ENCODE peak calls at places on chromosomes 12 and 14, in nine cellular contexts. One of them, this sample, is unnamed.
A peak's percentile ranks its signal among the peaks of the same experiment; 100 is the strongest.

GRCh38 chr14:98954347-98955000 is 317.5 kb downstream of the BCL11B start:
- DNase-seq in HepG2: no peak
- DNase-seq in AG20443: no peak
- DNase-seq in DMS153: no peak
- DNase-seq in NCI-H1105: no peak
- DNase-seq in transverse colon: no peak
- DNase-seq in ACHN: no peak
- DNase-seq in A172: no peak
- DNase-seq in stimulated activated CD4-positive, alpha-beta T cell treated with anti-CD3 and anti-CD28 coated beads, Interleukin-15, amount 100 ng/mL, for 24 hours: no peak
- DNase-seq in this sample: peak; percentile 14

GRCh38 chr12:104750061-104750460 is 208.0 kb downstream of the SLC41A2 start:
- DNase-seq in AG20443: peak; percentile 87
- DNase-seq in ACHN: no peak
- DNase-seq in A172: peak; percentile 2
- DNase-seq in HepG2: no peak
- DNase-seq in stimulated activated CD4-positive, alpha-beta T cell treated with anti-CD3 and anti-CD28 coated beads, Interleukin-15, amount 100 ng/mL, for 24 hours: no peak
- DNase-seq in DMS153: no peak
- DNase-seq in transverse colon: peak; percentile 37
- DNase-seq in NCI-H1105: no peak
- DNase-seq in this sample: no peak

GRCh38 chr12:3231399-3231876 is 154.3 kb downstream of the TSPAN9 start:
- DNase-seq in stimulated activated CD4-positive, alpha-beta T cell treated with anti-CD3 and anti-CD28 coated beads, Interleukin-15, amount 100 ng/mL, for 24 hours: no peak
- DNase-seq in A172: peak; percentile 19
- DNase-seq in AG20443: no peak
- DNase-seq in NCI-H1105: no peak
- DNase-seq in DMS153: no peak
- DNase-seq in transverse colon: no peak
- DNase-seq in HepG2: no peak
- DNase-seq in ACHN: no peak
- DNase-seq in this sample: no peak

GRCh38 chr14:105484069-105484996 is 2.4 kb upstream of the CRIP1 start:
- DNase-seq in stimulated activated CD4-positive, alpha-beta T cell treated with anti-CD3 and anti-CD28 coated beads, Interleukin-15, amount 100 ng/mL, for 24 hours: no peak
- DNase-seq in AG20443: peak; percentile 68
- DNase-seq in DMS153: no peak
- DNase-seq in A172: no peak
- DNase-seq in ACHN: no peak
- DNase-seq in NCI-H1105: no peak
- DNase-seq in HepG2: no peak
- DNase-seq in transverse colon: no peak
- DNase-seq in this sample: peak; percentile 64

GRCh38 chr12:93847517-93848452 is 170.6 kb downstream of the CRADD start:
- DNase-seq in A172: no peak
- DNase-seq in HepG2: no peak
- DNase-seq in transverse colon: no peak
- DNase-seq in ACHN: no peak
- DNase-seq in NCI-H1105: no peak
- DNase-seq in AG20443: peak; percentile 40
- DNase-seq in stimulated activated CD4-positive, alpha-beta T cell treated with anti-CD3 and anti-CD28 coated beads, Interleukin-15, amount 100 ng/mL, for 24 hours: no peak
- DNase-seq in DMS153: no peak
- DNase-seq in this sample: no peak

GRCh38 chr14:77041837-77042557 is 13.5 kb upstream of the IRF2BPL start:
- DNase-seq in NCI-H1105: peak; percentile 67
- DNase-seq in DMS153: peak; percentile 11
- DNase-seq in AG20443: peak; percentile 73
- DNase-seq in HepG2: no peak
- DNase-seq in ACHN: no peak
- DNase-seq in stimulated activated CD4-positive, alpha-beta T cell treated with anti-CD3 and anti-CD28 coated beads, Interleukin-15, amount 100 ng/mL, for 24 hours: no peak
- DNase-seq in A172: peak; percentile 61
- DNase-seq in transverse colon: peak; percentile 56
- DNase-seq in this sample: no peak

GRCh38 chr14:64187331-64187730 is 106.8 kb downstream of the ESR2 start:
- DNase-seq in NCI-H1105: no peak
- DNase-seq in AG20443: no peak
- DNase-seq in HepG2: no peak
- DNase-seq in ACHN: no peak
- DNase-seq in DMS153: no peak
- DNase-seq in transverse colon: no peak
- DNase-seq in A172: no peak
- DNase-seq in stimulated activated CD4-positive, alpha-beta T cell treated with anti-CD3 and anti-CD28 coated beads, Interleukin-15, amount 100 ng/mL, for 24 hours: no peak
- DNase-seq in this sample: no peak

GRCh38 chr12:110224379-110225304 is 56.4 kb upstream of the ATP2A2 start:
- DNase-seq in NCI-H1105: no peak
- DNase-seq in A172: peak; percentile 55
- DNase-seq in DMS153: no peak
- DNase-seq in ACHN: peak; percentile 84
- DNase-seq in HepG2: peak; percentile 52
- DNase-seq in stimulated activated CD4-positive, alpha-beta T cell treated with anti-CD3 and anti-CD28 coated beads, Interleukin-15, amount 100 ng/mL, for 24 hours: no peak
- DNase-seq in transverse colon: no peak
- DNase-seq in AG20443: peak; percentile 70
- DNase-seq in this sample: no peak

GRCh38 chr14:72614891-72615410 is 278.9 kb downstream of the DPF3 start:
- DNase-seq in transverse colon: no peak
- DNase-seq in stimulated activated CD4-positive, alpha-beta T cell treated with anti-CD3 and anti-CD28 coated beads, Interleukin-15, amount 100 ng/mL, for 24 hours: no peak
- DNase-seq in DMS153: no peak
- DNase-seq in NCI-H1105: no peak
- DNase-seq in A172: no peak
- DNase-seq in HepG2: no peak
- DNase-seq in ACHN: no peak
- DNase-seq in AG20443: no peak
- DNase-seq in this sample: peak; percentile 8

GRCh38 chr12:54141534-54142475 is 47.0 kb downstream of the SMUG1 start:
- DNase-seq in AG20443: peak; percentile 81
- DNase-seq in HepG2: no peak
- DNase-seq in DMS153: no peak
- DNase-seq in stimulated activated CD4-positive, alpha-beta T cell treated with anti-CD3 and anti-CD28 coated beads, Interleukin-15, amount 100 ng/mL, for 24 hours: no peak
- DNase-seq in A172: no peak
- DNase-seq in NCI-H1105: no peak
- DNase-seq in transverse colon: no peak
- DNase-seq in ACHN: peak; percentile 79
- DNase-seq in this sample: no peak

GRCh38 chr14:29529418-29529817 is 398.2 kb downstream of the PRKD1 start:
- DNase-seq in transverse colon: no peak
- DNase-seq in AG20443: no peak
- DNase-seq in DMS153: no peak
- DNase-seq in HepG2: peak; percentile 17
- DNase-seq in NCI-H1105: no peak
- DNase-seq in stimulated activated CD4-positive, alpha-beta T cell treated with anti-CD3 and anti-CD28 coated beads, Interleukin-15, amount 100 ng/mL, for 24 hours: no peak
- DNase-seq in ACHN: peak; percentile 3
- DNase-seq in A172: no peak
- DNase-seq in this sample: no peak

GRCh38 chr14:100712490-100712889 is 14.2 kb upstream of the DLK1 start:
- DNase-seq in A172: no peak
- DNase-seq in transverse colon: peak; percentile 11
- DNase-seq in DMS153: no peak
- DNase-seq in HepG2: no peak
- DNase-seq in ACHN: no peak
- DNase-seq in stimulated activated CD4-positive, alpha-beta T cell treated with anti-CD3 and anti-CD28 coated beads, Interleukin-15, amount 100 ng/mL, for 24 hours: no peak
- DNase-seq in AG20443: no peak
- DNase-seq in NCI-H1105: peak; percentile 17
- DNase-seq in this sample: no peak

GRCh38 chr14:101361044-101361443 is 200.3 kb upstream of the DIO3 start:
- DNase-seq in transverse colon: no peak
- DNase-seq in ACHN: no peak
- DNase-seq in DMS153: no peak
- DNase-seq in HepG2: no peak
- DNase-seq in NCI-H1105: no peak
- DNase-seq in A172: no peak
- DNase-seq in stimulated activated CD4-positive, alpha-beta T cell treated with anti-CD3 and anti-CD28 coated beads, Interleukin-15, amount 100 ng/mL, for 24 hours: no peak
- DNase-seq in AG20443: no peak
- DNase-seq in this sample: peak; percentile 1

GRCh38 chr12:72057330-72057911 is 118.8 kb downstream of the TPH2 start:
- DNase-seq in A172: peak; percentile 74
- DNase-seq in transverse colon: no peak
- DNase-seq in stimulated activated CD4-positive, alpha-beta T cell treated with anti-CD3 and anti-CD28 coated beads, Interleukin-15, amount 100 ng/mL, for 24 hours: no peak
- DNase-seq in AG20443: no peak
- DNase-seq in NCI-H1105: peak; percentile 95
- DNase-seq in HepG2: no peak
- DNase-seq in ACHN: peak; percentile 11
- DNase-seq in DMS153: no peak
- DNase-seq in this sample: no peak

GRCh38 chr12:124394462-124395128 is 99.7 kb downstream of the RFLNA start:
- DNase-seq in HepG2: no peak
- DNase-seq in ACHN: no peak
- DNase-seq in transverse colon: no peak
- DNase-seq in NCI-H1105: no peak
- DNase-seq in stimulated activated CD4-positive, alpha-beta T cell treated with anti-CD3 and anti-CD28 coated beads, Interleukin-15, amount 100 ng/mL, for 24 hours: no peak
- DNase-seq in DMS153: no peak
- DNase-seq in A172: no peak
- DNase-seq in AG20443: peak; percentile 42
- DNase-seq in this sample: no peak

GRCh38 chr12:88052686-88053085 is 23.5 kb upstream of the C12orf50 start:
- DNase-seq in AG20443: peak; percentile 47
- DNase-seq in A172: peak; percentile 20
- DNase-seq in NCI-H1105: peak; percentile 26
- DNase-seq in stimulated activated CD4-positive, alpha-beta T cell treated with anti-CD3 and anti-CD28 coated beads, Interleukin-15, amount 100 ng/mL, for 24 hours: no peak
- DNase-seq in HepG2: peak; percentile 30
- DNase-seq in DMS153: peak; percentile 44
- DNase-seq in ACHN: peak; percentile 67
- DNase-seq in transverse colon: peak; percentile 13
- DNase-seq in this sample: no peak

GRCh38 chr14:76955575-76956252 is 72.8 kb downstream of the IRF2BPL start:
- DNase-seq in NCI-H1105: no peak
- DNase-seq in A172: peak; percentile 50
- DNase-seq in HepG2: peak; percentile 59
- DNase-seq in stimulated activated CD4-positive, alpha-beta T cell treated with anti-CD3 and anti-CD28 coated beads, Interleukin-15, amount 100 ng/mL, for 24 hours: peak; percentile 70
- DNase-seq in ACHN: peak; percentile 47
- DNase-seq in AG20443: peak; percentile 47
- DNase-seq in transverse colon: no peak
- DNase-seq in DMS153: peak; percentile 60
- DNase-seq in this sample: peak; percentile 78

GRCh38 chr12:84128117-84128991 is 784.2 kb downstream of the SLC6A15 start:
- DNase-seq in A172: peak; percentile 2
- DNase-seq in HepG2: no peak
- DNase-seq in NCI-H1105: no peak
- DNase-seq in DMS153: no peak
- DNase-seq in ACHN: no peak
- DNase-seq in transverse colon: no peak
- DNase-seq in AG20443: no peak
- DNase-seq in stimulated activated CD4-positive, alpha-beta T cell treated with anti-CD3 and anti-CD28 coated beads, Interleukin-15, amount 100 ng/mL, for 24 hours: no peak
- DNase-seq in this sample: no peak

GRCh38 chr12:117903441-117903840 is 65.3 kb downstream of the KSR2 start:
- DNase-seq in HepG2: no peak
- DNase-seq in AG20443: no peak
- DNase-seq in DMS153: no peak
- DNase-seq in transverse colon: no peak
- DNase-seq in ACHN: no peak
- DNase-seq in A172: no peak
- DNase-seq in stimulated activated CD4-positive, alpha-beta T cell treated with anti-CD3 and anti-CD28 coated beads, Interleukin-15, amount 100 ng/mL, for 24 hours: no peak
- DNase-seq in NCI-H1105: no peak
- DNase-seq in this sample: no peak

GRCh38 chr14:51006781-51007211 is 62.5 kb upstream of the PYGL start:
- DNase-seq in transverse colon: no peak
- DNase-seq in HepG2: no peak
- DNase-seq in NCI-H1105: no peak
- DNase-seq in AG20443: peak; percentile 81
- DNase-seq in stimulated activated CD4-positive, alpha-beta T cell treated with anti-CD3 and anti-CD28 coated beads, Interleukin-15, amount 100 ng/mL, for 24 hours: no peak
- DNase-seq in A172: peak; percentile 74
- DNase-seq in ACHN: peak; percentile 74
- DNase-seq in DMS153: no peak
- DNase-seq in this sample: no peak

GRCh38 chr12:42834062-42834461 is 244.5 kb upstream of the PRICKLE1 start:
- DNase-seq in HepG2: no peak
- DNase-seq in AG20443: no peak
- DNase-seq in NCI-H1105: no peak
- DNase-seq in stimulated activated CD4-positive, alpha-beta T cell treated with anti-CD3 and anti-CD28 coated beads, Interleukin-15, amount 100 ng/mL, for 24 hours: no peak
- DNase-seq in transverse colon: no peak
- DNase-seq in A172: no peak
- DNase-seq in ACHN: no peak
- DNase-seq in DMS153: no peak
- DNase-seq in this sample: no peak

GRCh38 chr12:78209851-78210493 is 379.3 kb downstream of the NAV3 start:
- DNase-seq in ACHN: no peak
- DNase-seq in DMS153: peak; percentile 99
- DNase-seq in transverse colon: no peak
- DNase-seq in AG20443: peak; percentile 29
- DNase-seq in A172: no peak
- DNase-seq in HepG2: no peak
- DNase-seq in stimulated activated CD4-positive, alpha-beta T cell treated with anti-CD3 and anti-CD28 coated beads, Interleukin-15, amount 100 ng/mL, for 24 hours: no peak
- DNase-seq in NCI-H1105: peak; percentile 72
- DNase-seq in this sample: no peak

GRCh38 chr12:75890141-75890540 is 141.4 kb downstream of the PHLDA1 start:
- DNase-seq in AG20443: peak; percentile 35
- DNase-seq in ACHN: no peak
- DNase-seq in NCI-H1105: no peak
- DNase-seq in A172: no peak
- DNase-seq in HepG2: no peak
- DNase-seq in transverse colon: no peak
- DNase-seq in DMS153: no peak
- DNase-seq in stimulated activated CD4-positive, alpha-beta T cell treated with anti-CD3 and anti-CD28 coated beads, Interleukin-15, amount 100 ng/mL, for 24 hours: no peak
- DNase-seq in this sample: no peak

GRCh38 chr12:131430158-131430772 is 280.6 kb upstream of the SFSWAP start:
- DNase-seq in AG20443: no peak
- DNase-seq in HepG2: no peak
- DNase-seq in NCI-H1105: no peak
- DNase-seq in DMS153: no peak
- DNase-seq in ACHN: no peak
- DNase-seq in A172: no peak
- DNase-seq in transverse colon: no peak
- DNase-seq in stimulated activated CD4-positive, alpha-beta T cell treated with anti-CD3 and anti-CD28 coated beads, Interleukin-15, amount 100 ng/mL, for 24 hours: no peak
- DNase-seq in this sample: no peak

GRCh38 chr14:65098586-65098985 is 3.7 kb downstream of the MAX start:
- DNase-seq in HepG2: no peak
- DNase-seq in ACHN: peak; percentile 60
- DNase-seq in stimulated activated CD4-positive, alpha-beta T cell treated with anti-CD3 and anti-CD28 coated beads, Interleukin-15, amount 100 ng/mL, for 24 hours: no peak
- DNase-seq in AG20443: no peak
- DNase-seq in DMS153: no peak
- DNase-seq in transverse colon: no peak
- DNase-seq in A172: no peak
- DNase-seq in NCI-H1105: no peak
- DNase-seq in this sample: no peak

GRCh38 chr12:132348176-132348575 is 18.8 kb upstream of the GALNT9 start:
- DNase-seq in transverse colon: no peak
- DNase-seq in A172: no peak
- DNase-seq in DMS153: no peak
- DNase-seq in AG20443: no peak
- DNase-seq in HepG2: no peak
- DNase-seq in stimulated activated CD4-positive, alpha-beta T cell treated with anti-CD3 and anti-CD28 coated beads, Interleukin-15, amount 100 ng/mL, for 24 hours: no peak
- DNase-seq in NCI-H1105: no peak
- DNase-seq in ACHN: no peak
- DNase-seq in this sample: no peak

GRCh38 chr14:96629558-96630222 is 127.5 kb downstream of the PAPOLA start:
- DNase-seq in AG20443: no peak
- DNase-seq in A172: no peak
- DNase-seq in DMS153: no peak
- DNase-seq in NCI-H1105: no peak
- DNase-seq in transverse colon: peak; percentile 4
- DNase-seq in HepG2: no peak
- DNase-seq in stimulated activated CD4-positive, alpha-beta T cell treated with anti-CD3 and anti-CD28 coated beads, Interleukin-15, amount 100 ng/mL, for 24 hours: no peak
- DNase-seq in ACHN: no peak
- DNase-seq in this sample: no peak

GRCh38 chr12:26124491-26125450 is at the start of gene BHLHE41:
- DNase-seq in HepG2: no peak
- DNase-seq in DMS153: no peak
- DNase-seq in A172: no peak
- DNase-seq in NCI-H1105: peak; percentile 46
- DNase-seq in ACHN: peak; percentile 61
- DNase-seq in stimulated activated CD4-positive, alpha-beta T cell treated with anti-CD3 and anti-CD28 coated beads, Interleukin-15, amount 100 ng/mL, for 24 hours: peak; percentile 20
- DNase-seq in transverse colon: peak; percentile 85
- DNase-seq in AG20443: peak; percentile 67
- DNase-seq in this sample: no peak

GRCh38 chr12:120855823-120856589 is 48.2 kb downstream of the SPPL3 start:
- DNase-seq in transverse colon: no peak
- DNase-seq in NCI-H1105: no peak
- DNase-seq in ACHN: no peak
- DNase-seq in DMS153: no peak
- DNase-seq in AG20443: no peak
- DNase-seq in HepG2: no peak
- DNase-seq in A172: no peak
- DNase-seq in stimulated activated CD4-positive, alpha-beta T cell treated with anti-CD3 and anti-CD28 coated beads, Interleukin-15, amount 100 ng/mL, for 24 hours: no peak
- DNase-seq in this sample: peak; percentile 30

GRCh38 chr12:69241444-69242092 is 2.2 kb downstream of the CPSF6 start:
- DNase-seq in AG20443: no peak
- DNase-seq in HepG2: no peak
- DNase-seq in DMS153: no peak
- DNase-seq in transverse colon: no peak
- DNase-seq in stimulated activated CD4-positive, alpha-beta T cell treated with anti-CD3 and anti-CD28 coated beads, Interleukin-15, amount 100 ng/mL, for 24 hours: no peak
- DNase-seq in A172: no peak
- DNase-seq in NCI-H1105: no peak
- DNase-seq in ACHN: no peak
- DNase-seq in this sample: no peak

GRCh38 chr12:110247340-110248095 is 33.5 kb upstream of the ATP2A2 start:
- DNase-seq in HepG2: peak; percentile 89
- DNase-seq in NCI-H1105: no peak
- DNase-seq in AG20443: no peak
- DNase-seq in DMS153: no peak
- DNase-seq in stimulated activated CD4-positive, alpha-beta T cell treated with anti-CD3 and anti-CD28 coated beads, Interleukin-15, amount 100 ng/mL, for 24 hours: no peak
- DNase-seq in A172: no peak
- DNase-seq in ACHN: peak; percentile 88
- DNase-seq in transverse colon: peak; percentile 84
- DNase-seq in this sample: no peak